ENCODE peak calls at places on chromosomes 3 and 15, in five cellular contexts. One of them, this sample, is unnamed.

GRCh38 chr3:190239325-190239724 is 82.9 kb downstream of the CLDN1 start:
- DNase-seq in GM12865: peak; percentile 27
- DNase-seq in GM20000: no peak
- DNase-seq in H9: no peak
- DNase-seq in heart left ventricle: no peak
- DNase-seq in this sample: no peak

GRCh38 chr3:154602241-154602640 is 172.3 kb upstream of the GPR149 start:
- DNase-seq in H9: no peak
- DNase-seq in GM12865: no peak
- DNase-seq in heart left ventricle: no peak
- DNase-seq in GM20000: no peak
- DNase-seq in this sample: no peak

GRCh38 chr3:46866720-46867549 is 3.7 kb upstream of the MYL3 start:
- DNase-seq in heart left ventricle: peak; percentile 86
- DNase-seq in H9: peak; percentile 70
- DNase-seq in GM12865: peak; percentile 60
- DNase-seq in GM20000: peak; percentile 87
- DNase-seq in this sample: peak; percentile 70

GRCh38 chr3:127011270-127011992 is 28.5 kb downstream of the PLXNA1 start:
- DNase-seq in heart left ventricle: peak; percentile 51
- DNase-seq in GM20000: no peak
- DNase-seq in GM12865: no peak
- DNase-seq in H9: no peak
- DNase-seq in this sample: no peak

GRCh38 chr3:27195059-27195458 is 174.1 kb downstream of the NEK10 start:
- DNase-seq in GM12865: no peak
- DNase-seq in GM20000: no peak
- DNase-seq in heart left ventricle: no peak
- DNase-seq in H9: no peak
- DNase-seq in this sample: no peak

GRCh38 chr3:128497305-128498126 is 4.5 kb upstream of the GATA2 start:
- DNase-seq in GM20000: peak; percentile 85
- DNase-seq in H9: peak; percentile 92
- DNase-seq in heart left ventricle: peak; percentile 62
- DNase-seq in GM12865: peak; percentile 46
- DNase-seq in this sample: peak; percentile 72

GRCh38 chr15:38461089-38461833 is 7.3 kb downstream of the FAM98B start:
- DNase-seq in H9: no peak
- DNase-seq in heart left ventricle: no peak
- DNase-seq in GM20000: peak; percentile 29
- DNase-seq in GM12865: peak; percentile 42
- DNase-seq in this sample: no peak

GRCh38 chr3:100992086-100993033 is 861 bp downstream of the ABI3BP start:
- DNase-seq in GM20000: no peak
- DNase-seq in heart left ventricle: no peak
- DNase-seq in GM12865: peak; percentile 34
- DNase-seq in H9: no peak
- DNase-seq in this sample: no peak

GRCh38 chr3:62214850-62215249 is 158.5 kb downstream of the FEZF2 start:
- DNase-seq in H9: peak; percentile 51
- DNase-seq in GM12865: no peak
- DNase-seq in heart left ventricle: no peak
- DNase-seq in GM20000: no peak
- DNase-seq in this sample: no peak

GRCh38 chr3:21237638-21238037 is 513.4 kb downstream of the ZNF385D start:
- DNase-seq in GM12865: no peak
- DNase-seq in GM20000: no peak
- DNase-seq in H9: no peak
- DNase-seq in heart left ventricle: no peak
- DNase-seq in this sample: no peak

GRCh38 chr3:15794303-15794771 is 3.4 kb downstream of the ANKRD28 start:
- DNase-seq in H9: no peak
- DNase-seq in GM20000: peak; percentile 38
- DNase-seq in GM12865: peak; percentile 72
- DNase-seq in heart left ventricle: no peak
- DNase-seq in this sample: no peak

GRCh38 chr15:68228143-68228970 is 1.2 kb downstream of the CLN6 start:
- DNase-seq in heart left ventricle: no peak
- DNase-seq in H9: no peak
- DNase-seq in GM12865: peak; percentile 41
- DNase-seq in GM20000: peak; percentile 29
- DNase-seq in this sample: no peak

GRCh38 chr3:49346797-49347251 is 7.0 kb upstream of the USP4 start:
- DNase-seq in heart left ventricle: no peak
- DNase-seq in GM12865: no peak
- DNase-seq in H9: no peak
- DNase-seq in GM20000: no peak
- DNase-seq in this sample: no peak

GRCh38 chr3:157063926-157064325 is 96.0 kb downstream of the CCNL1 start:
- DNase-seq in GM20000: no peak
- DNase-seq in GM12865: no peak
- DNase-seq in heart left ventricle: no peak
- DNase-seq in H9: no peak
- DNase-seq in this sample: no peak

GRCh38 chr3:42600958-42601675 is 631 bp downstream of the NKTR start:
- DNase-seq in H9: peak; percentile 75
- DNase-seq in heart left ventricle: peak; percentile 80
- DNase-seq in GM12865: peak; percentile 82
- DNase-seq in GM20000: no peak
- DNase-seq in this sample: peak; percentile 68

GRCh38 chr3:127337001-127337400 is 49.2 kb upstream of the PRR20G start:
- DNase-seq in GM20000: no peak
- DNase-seq in heart left ventricle: no peak
- DNase-seq in GM12865: no peak
- DNase-seq in H9: no peak
- DNase-seq in this sample: no peak

GRCh38 chr3:169739067-169739466 is 25.8 kb downstream of the TERC start:
- DNase-seq in heart left ventricle: no peak
- DNase-seq in GM20000: no peak
- DNase-seq in GM12865: no peak
- DNase-seq in H9: no peak
- DNase-seq in this sample: no peak

GRCh38 chr3:169748670-169749069 is 16.2 kb downstream of the TERC start:
- DNase-seq in H9: no peak
- DNase-seq in heart left ventricle: no peak
- DNase-seq in GM20000: no peak
- DNase-seq in GM12865: no peak
- DNase-seq in this sample: no peak

GRCh38 chr3:169746924-169747323 is 17.9 kb downstream of the TERC start:
- DNase-seq in GM20000: no peak
- DNase-seq in heart left ventricle: no peak
- DNase-seq in H9: no peak
- DNase-seq in GM12865: no peak
- DNase-seq in this sample: no peak

GRCh38 chr3:169744332-169745054 is 20.4 kb downstream of the TERC start:
- DNase-seq in GM20000: no peak
- DNase-seq in heart left ventricle: no peak
- DNase-seq in H9: no peak
- DNase-seq in GM12865: no peak
- DNase-seq in this sample: no peak
- TF ChIP-seq CTCF in GM20000: peak; percentile 4
- TF ChIP-seq CTCF in heart left ventricle: peak; percentile 25
- TF ChIP-seq CTCF in H9: peak; percentile 67
- TF ChIP-seq CTCF in GM12865: peak; percentile 15
- TF ChIP-seq CTCF in this sample: peak; percentile 24

GRCh38 chr3:73510784-73511183 is 114.0 kb downstream of the PDZRN3 start:
- DNase-seq in GM20000: no peak
- DNase-seq in heart left ventricle: no peak
- DNase-seq in H9: no peak
- DNase-seq in GM12865: no peak
- DNase-seq in this sample: no peak

GRCh38 chr3:73510298-73510697 is 114.4 kb downstream of the PDZRN3 start:
- DNase-seq in GM20000: no peak
- DNase-seq in GM12865: no peak
- DNase-seq in H9: no peak
- DNase-seq in heart left ventricle: no peak
- DNase-seq in this sample: no peak

GRCh38 chr3:73509066-73509465 is 115.7 kb downstream of the PDZRN3 start:
- DNase-seq in H9: no peak
- DNase-seq in GM12865: no peak
- DNase-seq in GM20000: no peak
- DNase-seq in heart left ventricle: no peak
- DNase-seq in this sample: no peak

GRCh38 chr3:73509812-73510211 is 114.9 kb downstream of the PDZRN3 start:
- DNase-seq in H9: no peak
- DNase-seq in GM12865: no peak
- DNase-seq in heart left ventricle: no peak
- DNase-seq in GM20000: no peak
- DNase-seq in this sample: no peak

GRCh38 chr3:73508330-73508954 is 116.3 kb downstream of the PDZRN3 start:
- DNase-seq in GM20000: peak; percentile 42
- DNase-seq in heart left ventricle: no peak
- DNase-seq in H9: peak; percentile 64
- DNase-seq in GM12865: peak; percentile 70
- DNase-seq in this sample: peak; percentile 50
- TF ChIP-seq CTCF in GM20000: peak; percentile 62
- TF ChIP-seq CTCF in heart left ventricle: peak; percentile 76
- TF ChIP-seq CTCF in H9: peak; percentile 83
- TF ChIP-seq CTCF in GM12865: peak; percentile 76
- TF ChIP-seq CTCF in this sample: peak; percentile 70

GRCh38 chr15:88804257-88804656 is 1.0 kb downstream of the ACAN start:
- DNase-seq in heart left ventricle: no peak
- DNase-seq in GM20000: no peak
- DNase-seq in GM12865: no peak
- DNase-seq in H9: no peak
- DNase-seq in this sample: no peak
- TF ChIP-seq CTCF in heart left ventricle: no peak
- TF ChIP-seq CTCF in GM20000: no peak
- TF ChIP-seq CTCF in GM12865: no peak
- TF ChIP-seq CTCF in H9: no peak
- TF ChIP-seq CTCF in this sample: no peak

GRCh38 chr3:171328419-171329082 is 131.7 kb downstream of the TNIK start:
- DNase-seq in GM12865: peak; percentile 57
- DNase-seq in H9: peak; percentile 45
- DNase-seq in GM20000: no peak
- DNase-seq in heart left ventricle: peak; percentile 38
- DNase-seq in this sample: peak; percentile 17
- TF ChIP-seq CTCF in GM12865: peak; percentile 15
- TF ChIP-seq CTCF in H9: peak; percentile 36
- TF ChIP-seq CTCF in GM20000: peak; percentile 3
- TF ChIP-seq CTCF in heart left ventricle: no peak
- TF ChIP-seq CTCF in this sample: no peak

GRCh38 chr3:35473956-35474355 is 165.4 kb upstream of the ARPP21 start:
- DNase-seq in GM20000: no peak
- DNase-seq in heart left ventricle: no peak
- DNase-seq in GM12865: no peak
- DNase-seq in H9: no peak
- DNase-seq in this sample: no peak
- TF ChIP-seq CTCF in GM20000: no peak
- TF ChIP-seq CTCF in heart left ventricle: no peak
- TF ChIP-seq CTCF in GM12865: no peak
- TF ChIP-seq CTCF in H9: no peak
- TF ChIP-seq CTCF in this sample: no peak

GRCh38 chr15:59562787-59563186 is 48.8 kb upstream of the GCNT3 start:
- DNase-seq in H9: no peak
- DNase-seq in GM20000: no peak
- DNase-seq in heart left ventricle: no peak
- DNase-seq in GM12865: no peak
- DNase-seq in this sample: no peak
- TF ChIP-seq CTCF in H9: no peak
- TF ChIP-seq CTCF in GM20000: no peak
- TF ChIP-seq CTCF in heart left ventricle: no peak
- TF ChIP-seq CTCF in GM12865: no peak
- TF ChIP-seq CTCF in this sample: no peak

GRCh38 chr3:141728355-141728892 is 9.7 kb upstream of the RNF7 start:
- DNase-seq in GM20000: no peak
- DNase-seq in heart left ventricle: no peak
- DNase-seq in H9: no peak
- DNase-seq in GM12865: no peak
- DNase-seq in this sample: no peak

GRCh38 chr3:141735176-141735575 is 2.9 kb upstream of the RNF7 start:
- DNase-seq in H9: no peak
- DNase-seq in GM12865: no peak
- DNase-seq in heart left ventricle: no peak
- DNase-seq in GM20000: no peak
- DNase-seq in this sample: no peak

GRCh38 chr3:141726483-141726882 is 11.6 kb upstream of the RNF7 start:
- DNase-seq in heart left ventricle: no peak
- DNase-seq in GM12865: no peak
- DNase-seq in GM20000: no peak
- DNase-seq in H9: no peak
- DNase-seq in this sample: no peak

GRCh38 chr3:141729240-141729639 is 8.9 kb upstream of the RNF7 start:
- DNase-seq in heart left ventricle: no peak
- DNase-seq in H9: no peak
- DNase-seq in GM12865: no peak
- DNase-seq in GM20000: no peak
- DNase-seq in this sample: no peak
- TF ChIP-seq CTCF in heart left ventricle: no peak
- TF ChIP-seq CTCF in H9: peak; percentile 54
- TF ChIP-seq CTCF in GM12865: peak; percentile 9
- TF ChIP-seq CTCF in GM20000: no peak
- TF ChIP-seq CTCF in this sample: no peak

DNA sequence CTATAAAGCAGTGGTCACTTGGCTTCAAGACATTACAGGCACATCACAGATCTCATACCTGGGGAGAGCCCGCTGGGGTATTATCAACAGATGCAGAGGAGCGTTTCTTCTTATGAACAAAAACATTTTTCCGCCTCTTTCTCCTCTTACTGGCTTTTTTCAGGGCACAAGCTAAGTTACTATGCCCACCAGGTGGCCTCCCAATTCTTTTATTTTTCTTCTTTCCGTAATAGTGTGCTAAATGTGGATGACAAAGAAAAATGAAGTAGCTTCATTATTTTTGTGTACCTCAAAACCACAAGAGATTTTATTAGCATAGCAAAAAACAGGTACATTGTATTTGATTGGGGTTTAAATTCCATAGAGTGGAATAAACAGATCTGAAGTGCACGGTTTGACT is 10.1 kb upstream of the STIMATE start:
- DNase-seq in H9: no peak
- DNase-seq in GM12865: no peak
- DNase-seq in heart left ventricle: no peak
- DNase-seq in GM20000: no peak
- DNase-seq in this sample: no peak
- TF ChIP-seq CTCF in H9: peak; percentile 14
- TF ChIP-seq CTCF in GM12865: no peak
- TF ChIP-seq CTCF in heart left ventricle: no peak
- TF ChIP-seq CTCF in GM20000: no peak
- TF ChIP-seq CTCF in this sample: no peak

DNA sequence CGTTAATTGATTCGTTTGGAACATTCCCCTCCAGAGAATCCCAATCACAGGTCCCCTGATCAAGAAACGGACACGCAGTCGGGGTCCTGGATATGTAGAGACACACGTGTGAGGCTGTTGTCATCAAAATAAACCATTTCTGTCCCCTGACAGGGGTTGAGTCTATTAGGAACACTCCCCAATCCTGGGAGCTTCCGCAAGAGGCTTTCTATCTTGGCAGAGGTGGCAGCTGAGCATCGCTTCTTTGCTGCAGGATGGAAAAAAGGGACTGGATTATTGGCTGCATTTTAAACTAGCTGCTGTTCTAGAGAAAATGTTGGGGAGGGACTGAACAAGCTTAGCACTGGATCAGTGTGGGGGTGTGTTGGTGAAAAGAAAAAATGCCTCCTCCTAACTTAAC is 2.5 kb upstream of the CNTN4 start:
- DNase-seq in GM20000: no peak
- DNase-seq in GM12865: no peak
- DNase-seq in heart left ventricle: no peak
- DNase-seq in H9: no peak
- DNase-seq in this sample: no peak
- TF ChIP-seq CTCF in GM20000: no peak
- TF ChIP-seq CTCF in GM12865: no peak
- TF ChIP-seq CTCF in heart left ventricle: no peak
- TF ChIP-seq CTCF in H9: no peak
- TF ChIP-seq CTCF in this sample: no peak